ENCODE peak calls at places on chromosome 5, in six cellular contexts. F, L, V, Z, I and G are unnamed samples.

GRCh38 chr5:142952236-142952635 is 182.1 kb downstream of the ARHGAP26 start:
- DNase-seq in F (no peak), I (no peak), L (no peak), V (no peak), Z (no peak), G (no peak)

GRCh38 chr5:160054831-160055230 is 45.9 kb downstream of the TTC1 start:
- DNase-seq in F (no peak), V (peak), I (no peak), Z (peak), L (no peak), G (no peak)

GRCh38 chr5:39164016-39164415 is 55.3 kb downstream of the FYB1 start:
- DNase-seq in F (no peak), V (no peak), L (no peak), I (no peak), Z (no peak), G (no peak)

GRCh38 chr5:119287547-119288073 is 68.2 kb upstream of the TNFAIP8 start:
- DNase-seq in I (no peak), Z (peak), L (no peak), V (no peak), F (no peak), G (no peak)

GRCh38 chr5:53023969-53024368 is 34.8 kb downstream of the ITGA2 start:
- DNase-seq in F (no peak), I (no peak), L (peak), V (peak), Z (peak), G (no peak)

GRCh38 chr5:96968074-96968473 is 32.2 kb downstream of the LNPEP start:
- DNase-seq in F (no peak), V (peak), Z (peak), I (no peak), L (peak), G (no peak)

GRCh38 chr5:74149395-74149794 is 491.1 kb downstream of the ENC1 start:
- DNase-seq in V (no peak), F (no peak), L (peak), I (peak), Z (peak), G (peak)

GRCh38 chr5:127206320-127207113 is 84.1 kb upstream of the MEGF10 start:
- DNase-seq in I (no peak), L (peak), Z (peak), F (no peak), V (peak), G (no peak)

GRCh38 chr5:3605298-3606010 is 9.8 kb downstream of the IRX1 start:
- DNase-seq in L (no peak), V (no peak), I (no peak), Z (peak), F (no peak), G (no peak)

GRCh38 chr5:175752826-175753535 is 95.1 kb downstream of the HRH2 start:
- DNase-seq in Z (no peak), I (no peak), F (no peak), V (no peak), L (no peak), G (no peak)

GRCh38 chr5:37932450-37932849 is 92.6 kb upstream of the GDNF start:
- DNase-seq in I (no peak), F (no peak), Z (no peak), L (no peak), V (no peak), G (no peak)

GRCh38 chr5:37930350-37930749 is 90.5 kb upstream of the GDNF start:
- DNase-seq in F (no peak), L (no peak), I (no peak), Z (no peak), V (no peak), G (no peak)

GRCh38 chr5:37921452-37921851 is 81.6 kb upstream of the GDNF start:
- DNase-seq in F (no peak), I (no peak), Z (no peak), L (no peak), V (no peak), G (no peak)

DNA sequence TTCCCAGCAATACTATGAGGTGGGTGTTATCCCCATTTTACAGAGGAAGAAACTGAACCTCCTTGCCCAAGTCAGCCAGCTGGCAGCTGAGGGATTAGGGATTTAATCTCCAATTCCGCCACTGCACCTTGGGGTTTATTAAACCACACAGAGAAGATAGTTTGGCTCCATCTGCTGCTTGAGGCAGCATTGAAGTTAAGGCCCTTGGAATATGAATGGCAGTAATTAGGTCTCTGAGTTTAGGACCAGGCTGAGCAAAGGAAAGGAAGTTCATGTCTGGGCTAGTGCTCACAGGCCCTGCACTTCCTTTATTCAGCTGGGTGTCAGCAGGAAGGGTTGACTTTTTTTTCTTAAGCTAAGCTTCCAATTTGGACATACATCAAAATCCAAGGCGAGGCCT is 86.9 kb upstream of the GDNF start:
- DNase-seq in I (no peak), V (no peak), F (no peak), Z (peak), L (no peak), G (no peak)
- H3K4me3 ChIP-seq in I (no peak), V (no peak), F (no peak), Z (no peak), L (no peak), G (no peak)

GRCh38 chr5:55160493-55161209 is 680 bp downstream of the GPX8 start:
- DNase-seq in L (peak), Z (peak), F (no peak), I (peak), V (peak), G (no peak)
- H3K4me3 ChIP-seq in L (peak), Z (peak), F (peak), I (peak), V (peak), G (peak)

GRCh38 chr5:26877154-26877553 is 161.2 kb downstream of the CDH9 start:
- DNase-seq in F (no peak), I (no peak), Z (no peak), V (no peak), L (no peak), G (no peak)

GRCh38 chr5:26883375-26883774 is 155.0 kb downstream of the CDH9 start:
- DNase-seq in I (no peak), F (no peak), V (no peak), Z (no peak), L (no peak), G (no peak)

DNA sequence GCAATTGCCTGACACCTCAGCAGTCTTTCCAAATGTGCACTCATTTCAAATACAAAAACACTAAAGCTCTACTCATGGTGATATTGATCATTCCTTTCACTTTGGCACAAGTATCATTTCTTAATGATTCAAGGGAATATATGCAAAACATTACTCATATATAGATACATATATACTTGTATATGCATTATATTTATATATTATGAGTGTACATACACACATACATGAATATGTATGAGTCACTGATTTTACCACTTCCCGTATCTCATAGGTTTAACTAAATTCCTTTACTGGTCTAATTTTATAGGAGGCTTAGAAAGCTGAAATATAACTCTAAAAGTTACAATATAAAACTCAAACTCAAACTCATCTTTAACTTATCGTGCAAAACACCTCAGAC is 156.5 kb downstream of the CDH9 start:
- DNase-seq in I (no peak), F (no peak), Z (no peak), V (no peak), L (no peak), G (no peak)
- H3K4me3 ChIP-seq in I (no peak), F (no peak), Z (no peak), V (no peak), L (no peak), G (no peak)

GRCh38 chr5:157651011-157651611 is 1.1 kb downstream of the SOX30 start:
- DNase-seq in F (no peak), I (no peak), Z (no peak), L (no peak), V (no peak), G (no peak)

GRCh38 chr5:157648275-157648990 is 3.8 kb downstream of the SOX30 start:
- DNase-seq in Z (no peak), L (no peak), F (no peak), I (no peak), V (no peak), G (no peak)

GRCh38 chr5:157649091-157649490 is 3.1 kb downstream of the SOX30 start:
- DNase-seq in L (no peak), I (no peak), Z (no peak), V (no peak), F (no peak), G (no peak)

GRCh38 chr5:157651623-157652376 is 438 bp downstream of the SOX30 start:
- DNase-seq in I (peak), Z (peak), F (no peak), L (no peak), V (peak), G (peak)

GRCh38 chr5:157652377-157652692 is at the start of gene SOX30:
- DNase-seq in Z (no peak), L (no peak), F (no peak), V (no peak), I (no peak), G (no peak)
- H3K4me3 ChIP-seq in Z (peak), L (peak), F (peak), V (peak), I (peak), G (peak)

GRCh38 chr5:54135042-54135441 is 175.3 kb downstream of the ARL15 start:
- DNase-seq in F (no peak), L (peak), I (no peak), V (peak), Z (peak), G (no peak)
- H3K4me3 ChIP-seq in F (no peak), L (no peak), I (no peak), V (no peak), Z (no peak), G (no peak)

GRCh38 chr5:65157906-65158603 is 323.7 kb downstream of the ADAMTS6 start:
- DNase-seq in L (no peak), F (no peak), V (no peak), I (no peak), Z (no peak), G (no peak)
- H3K4me3 ChIP-seq in L (no peak), F (no peak), V (no peak), I (no peak), Z (no peak), G (no peak)

DNA sequence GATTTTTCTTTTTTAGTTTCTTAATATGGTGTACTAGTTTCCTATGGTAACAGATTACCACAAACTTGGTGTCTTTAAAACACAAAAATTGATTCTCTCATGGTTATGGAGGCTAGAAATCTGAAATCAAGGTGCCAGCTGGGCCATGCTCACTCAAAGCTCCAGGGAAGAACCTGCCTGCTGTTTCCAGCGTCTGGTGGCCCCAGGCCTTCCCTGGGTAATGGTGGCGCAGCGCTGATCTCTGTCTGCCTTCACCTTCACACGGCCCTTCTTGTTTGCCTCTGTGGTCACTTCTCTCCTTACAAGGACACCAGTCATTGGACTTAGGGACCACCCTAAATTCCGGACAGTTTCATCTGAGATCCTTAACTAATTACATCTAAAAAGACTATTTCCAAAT is 70.5 kb upstream of the GFPT2 start:
- DNase-seq in I (no peak), L (no peak), Z (no peak), F (no peak), V (no peak), G (no peak)
- H3K4me3 ChIP-seq in I (no peak), L (no peak), Z (no peak), F (no peak), V (no peak), G (no peak)

GRCh38 chr5:67487862-67488261 is 291.3 kb upstream of the CD180 start:
- DNase-seq in L (no peak), Z (no peak), I (no peak), F (no peak), V (no peak), G (no peak)
- H3K4me3 ChIP-seq in L (no peak), Z (no peak), I (no peak), F (no peak), V (no peak), G (peak)